ENCODE peak calls at places on chromosomes 5 and 9, in nine cellular contexts. One of them, this sample, is unnamed.

GRCh38 chr5:77168884-77169254 is 41.6 kb upstream of the PDE8B start:
- DNase-seq in astrocyte of the hippocampus: no peak
- DNase-seq in caudate nucleus: no peak
- DNase-seq in iPS-NIHi11: no peak
- DNase-seq in NAMALWA: no peak
- DNase-seq in nucleus accumbens: no peak
- DNase-seq in kidney tubule cell: peak; percentile 38
- DNase-seq in NCI-H774: no peak
- DNase-seq in upper lobe of right lung: peak; percentile 66
- DNase-seq in this sample: no peak

GRCh38 chr9:126609711-126610388 is 3.9 kb upstream of the LMX1B start:
- DNase-seq in NAMALWA: no peak
- DNase-seq in astrocyte of the hippocampus: no peak
- DNase-seq in NCI-H774: no peak
- DNase-seq in iPS-NIHi11: no peak
- DNase-seq in upper lobe of right lung: peak; percentile 59
- DNase-seq in kidney tubule cell: no peak
- DNase-seq in nucleus accumbens: no peak
- DNase-seq in caudate nucleus: no peak
- DNase-seq in this sample: no peak

GRCh38 chr5:69432412-69433206 is 17.7 kb downstream of the MARVELD2 start:
- DNase-seq in NCI-H774: no peak
- DNase-seq in astrocyte of the hippocampus: no peak
- DNase-seq in NAMALWA: no peak
- DNase-seq in iPS-NIHi11: no peak
- DNase-seq in caudate nucleus: no peak
- DNase-seq in nucleus accumbens: no peak
- DNase-seq in kidney tubule cell: no peak
- DNase-seq in upper lobe of right lung: no peak
- DNase-seq in this sample: no peak

GRCh38 chr9:28050046-28050445 is 476.8 kb upstream of the C9orf72 start:
- DNase-seq in iPS-NIHi11: no peak
- DNase-seq in caudate nucleus: no peak
- DNase-seq in NCI-H774: no peak
- DNase-seq in NAMALWA: no peak
- DNase-seq in kidney tubule cell: no peak
- DNase-seq in astrocyte of the hippocampus: no peak
- DNase-seq in upper lobe of right lung: no peak
- DNase-seq in nucleus accumbens: no peak
- DNase-seq in this sample: no peak

GRCh38 chr5:68533571-68534051 is 318.1 kb downstream of the PIK3R1 start:
- DNase-seq in iPS-NIHi11: no peak
- DNase-seq in caudate nucleus: no peak
- DNase-seq in astrocyte of the hippocampus: no peak
- DNase-seq in NCI-H774: peak; percentile 83
- DNase-seq in nucleus accumbens: no peak
- DNase-seq in kidney tubule cell: no peak
- DNase-seq in NAMALWA: no peak
- DNase-seq in upper lobe of right lung: no peak
- DNase-seq in this sample: peak; percentile 54

GRCh38 chr9:124453586-124454191 is 3.4 kb downstream of the ADGRD2 start:
- DNase-seq in astrocyte of the hippocampus: no peak
- DNase-seq in caudate nucleus: no peak
- DNase-seq in upper lobe of right lung: peak; percentile 56
- DNase-seq in kidney tubule cell: no peak
- DNase-seq in NAMALWA: no peak
- DNase-seq in iPS-NIHi11: peak; percentile 86
- DNase-seq in NCI-H774: no peak
- DNase-seq in nucleus accumbens: no peak
- DNase-seq in this sample: no peak

GRCh38 chr5:6632931-6633468 is at the start of the genes NSUN2 and SRD5A1:
- DNase-seq in NCI-H774: peak; percentile 95
- DNase-seq in astrocyte of the hippocampus: peak; percentile 96
- DNase-seq in iPS-NIHi11: peak; percentile 99
- DNase-seq in nucleus accumbens: peak; percentile 95
- DNase-seq in caudate nucleus: peak; percentile 98
- DNase-seq in NAMALWA: peak; percentile 96
- DNase-seq in upper lobe of right lung: peak; percentile 97
- DNase-seq in kidney tubule cell: peak; percentile 93
- DNase-seq in this sample: peak; percentile 91

GRCh38 chr9:2749485-2749884 is 32.2 kb downstream of the KCNV2 start:
- DNase-seq in upper lobe of right lung: no peak
- DNase-seq in iPS-NIHi11: no peak
- DNase-seq in astrocyte of the hippocampus: no peak
- DNase-seq in NAMALWA: no peak
- DNase-seq in NCI-H774: no peak
- DNase-seq in nucleus accumbens: no peak
- DNase-seq in caudate nucleus: no peak
- DNase-seq in kidney tubule cell: no peak
- DNase-seq in this sample: no peak

GRCh38 chr5:113170707-113171106 is 194.1 kb downstream of the DCP2 start:
- DNase-seq in caudate nucleus: no peak
- DNase-seq in NCI-H774: no peak
- DNase-seq in iPS-NIHi11: no peak
- DNase-seq in kidney tubule cell: no peak
- DNase-seq in NAMALWA: no peak
- DNase-seq in upper lobe of right lung: no peak
- DNase-seq in nucleus accumbens: no peak
- DNase-seq in astrocyte of the hippocampus: no peak
- DNase-seq in this sample: no peak

GRCh38 chr5:123278284-123278683 is 144.9 kb downstream of the CEP120 start:
- DNase-seq in upper lobe of right lung: no peak
- DNase-seq in NCI-H774: no peak
- DNase-seq in astrocyte of the hippocampus: no peak
- DNase-seq in nucleus accumbens: no peak
- DNase-seq in kidney tubule cell: no peak
- DNase-seq in caudate nucleus: no peak
- DNase-seq in NAMALWA: no peak
- DNase-seq in iPS-NIHi11: no peak
- DNase-seq in this sample: no peak